ENCODE peak calls at places on chromosomes 13 and 19, in four cellular contexts. N is K562, Y is GM12878, Q is H1. V is an unnamed sample.

GRCh38 chr13:52779028-52779612 is 39.5 kb upstream of the CNMD start:
- DNase-seq in Q (no peak), N (no peak), Y (no peak), V (no peak)

GRCh38 chr13:57604442-57604841 is 27.1 kb upstream of the PCDH17 start:
- DNase-seq in Q (no peak), Y (no peak), N (no peak), V (no peak)

GRCh38 chr13:57128909-57129308 is 11.8 kb upstream of the PRR20A start:
- DNase-seq in Y (no peak), Q (peak; percentile 15), N (no peak), V (no peak)

GRCh38 chr13:72221276-72221962 is 354.4 kb upstream of the DACH1 start:
- DNase-seq in Y (no peak), N (peak; percentile 19), Q (peak; percentile 75), V (no peak)

GRCh38 chr13:31159306-31159705 is 2.4 kb downstream of the HSPH1 start:
- DNase-seq in N (no peak), Q (no peak), Y (no peak), V (peak; percentile 7)

GRCh38 chr19:15631817-15632216 is 8.9 kb upstream of the CYP4F3 start:
- DNase-seq in Q (no peak), N (peak; percentile 88), Y (peak; percentile 3), V (no peak)

GRCh38 chr19:10270616-10271394 is at the start of gene ICAM1:
- DNase-seq in Q (no peak), Y (no peak), N (peak; percentile 77), V (peak; percentile 66)

GRCh38 chr13:36244990-36245389 is 30.6 kb upstream of the SOHLH2 start:
- DNase-seq in Q (no peak), Y (no peak), N (no peak), V (no peak)

GRCh38 chr19:45825917-45826893 is 11.1 kb upstream of the RSPH6A start:
- DNase-seq in N (no peak), Q (no peak), Y (no peak), V (no peak)
- TF ChIP-seq CHD1 in N (no peak), Q (no peak), Y (no peak), V (no peak)

DNA sequence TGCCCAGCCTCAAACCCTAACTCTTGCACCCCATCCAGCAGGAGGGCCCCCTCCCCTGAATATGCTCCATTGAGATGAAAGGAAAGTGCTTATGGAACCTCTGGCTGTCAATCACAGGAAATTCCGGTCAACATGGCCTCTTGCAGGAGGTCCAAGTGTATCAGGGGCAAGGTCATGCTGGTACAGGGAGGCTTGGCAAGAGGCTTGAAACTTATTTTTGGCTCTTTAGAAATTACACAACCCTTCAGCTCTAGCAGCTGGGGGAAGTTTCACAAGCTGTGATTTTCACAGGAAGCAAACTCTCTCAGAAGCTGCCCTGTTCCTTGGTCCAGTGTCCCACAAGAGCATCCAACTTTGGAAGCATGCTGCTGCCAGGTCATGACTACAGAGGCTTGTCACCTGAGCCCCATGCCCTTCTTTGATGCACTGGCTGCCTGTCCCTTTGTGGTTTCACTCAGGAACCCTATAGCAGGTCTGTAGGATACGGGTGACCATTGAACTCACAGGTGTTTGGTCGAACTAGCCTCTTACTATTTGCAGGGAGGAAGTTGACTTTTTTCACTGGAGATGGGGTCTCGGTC is 8.4 kb downstream of the ASF1B start:
- DNase-seq in Q (no peak), Y (peak; percentile 49), N (no peak), V (no peak)
- TF ChIP-seq CHD1 in Q (no peak), Y (no peak), N (no peak), V (no peak)

GRCh38 chr19:51439021-51439465 is 19.2 kb downstream of the SIGLEC8 start:
- DNase-seq in Q (no peak), N (peak; percentile 41), Y (no peak), V (no peak)
- TF ChIP-seq CHD1 in Q (no peak), N (no peak), Y (no peak), V (no peak)

GRCh38 chr19:49921871-49922755 is 6.9 kb upstream of the ATF5 start:
- DNase-seq in N (no peak), Y (no peak), Q (no peak), V (peak; percentile 81)

GRCh38 chr19:49925486-49925885 is 3.5 kb upstream of the ATF5 start:
- DNase-seq in Y (no peak), Q (no peak), N (no peak), V (no peak)

GRCh38 chr19:49923055-49924003 is 5.7 kb upstream of the ATF5 start:
- DNase-seq in Q (no peak), Y (peak; percentile 56), N (no peak), V (no peak)

GRCh38 chr19:49926520-49926919 is 2.5 kb upstream of the ATF5 start:
- DNase-seq in N (no peak), Q (no peak), Y (no peak), V (no peak)

GRCh38 chr19:49924004-49924880 is 4.8 kb upstream of the ATF5 start:
- DNase-seq in N (peak; percentile 16), Y (peak; percentile 56), Q (no peak), V (no peak)
- TF ChIP-seq CHD1 in N (no peak), Y (no peak), Q (no peak), V (no peak)